ENCODE peak calls at places on chromosomes 12 and 14, in five cellular contexts. One of them, this sample, is unnamed.

GRCh38 chr14:35285168-35285990 is 6.8 kb upstream of the PSMA6 start:
- DNase-seq in EL: peak
- DNase-seq in T-helper 22 cell: no peak
- DNase-seq in activated T-cell treated with anti-CD3 and anti-CD28 coated beads for 24 hours: no peak
- DNase-seq in Caco-2: no peak
- DNase-seq in this sample: no peak

GRCh38 chr14:32022525-32022924 is 54.6 kb upstream of the ARHGAP5 start:
- DNase-seq in EL: no peak
- DNase-seq in T-helper 22 cell: no peak
- DNase-seq in Caco-2: no peak
- DNase-seq in activated T-cell treated with anti-CD3 and anti-CD28 coated beads for 24 hours: no peak
- DNase-seq in this sample: peak

GRCh38 chr12:107749094-107749493 is 11.8 kb downstream of the PRDM4 start:
- DNase-seq in Caco-2: no peak
- DNase-seq in T-helper 22 cell: no peak
- DNase-seq in EL: peak
- DNase-seq in activated T-cell treated with anti-CD3 and anti-CD28 coated beads for 24 hours: no peak
- DNase-seq in this sample: peak

GRCh38 chr12:129520736-129521135 is 383.1 kb downstream of the TMEM132D start:
- DNase-seq in activated T-cell treated with anti-CD3 and anti-CD28 coated beads for 24 hours: no peak
- DNase-seq in EL: no peak
- DNase-seq in T-helper 22 cell: no peak
- DNase-seq in Caco-2: no peak
- DNase-seq in this sample: peak

GRCh38 chr12:5047729-5048128 is 4.0 kb downstream of the KCNA5 start:
- DNase-seq in Caco-2: no peak
- DNase-seq in EL: no peak
- DNase-seq in activated T-cell treated with anti-CD3 and anti-CD28 coated beads for 24 hours: no peak
- DNase-seq in T-helper 22 cell: no peak
- DNase-seq in this sample: no peak

GRCh38 chr12:188910-189621 is 24.9 kb downstream of the SLC6A12 start:
- DNase-seq in EL: peak
- DNase-seq in Caco-2: peak
- DNase-seq in activated T-cell treated with anti-CD3 and anti-CD28 coated beads for 24 hours: peak
- DNase-seq in T-helper 22 cell: no peak
- DNase-seq in this sample: no peak

GRCh38 chr14:22978873-22979671 is 3.3 kb downstream of the AJUBA start:
- DNase-seq in EL: peak
- DNase-seq in activated T-cell treated with anti-CD3 and anti-CD28 coated beads for 24 hours: no peak
- DNase-seq in Caco-2: peak
- DNase-seq in T-helper 22 cell: no peak
- DNase-seq in this sample: peak

GRCh38 chr12:3336606-3337311 is 154.2 kb upstream of the PRMT8 start:
- DNase-seq in Caco-2: no peak
- DNase-seq in EL: no peak
- DNase-seq in activated T-cell treated with anti-CD3 and anti-CD28 coated beads for 24 hours: no peak
- DNase-seq in T-helper 22 cell: no peak
- DNase-seq in this sample: no peak

GRCh38 chr14:23358553-23359166 is 6.0 kb upstream of the SLC22A17 start:
- DNase-seq in EL: no peak
- DNase-seq in activated T-cell treated with anti-CD3 and anti-CD28 coated beads for 24 hours: no peak
- DNase-seq in Caco-2: no peak
- DNase-seq in T-helper 22 cell: no peak
- DNase-seq in this sample: no peak

GRCh38 chr14:46818147-46818546 is 166.6 kb upstream of the RPL10L start:
- DNase-seq in T-helper 22 cell: no peak
- DNase-seq in activated T-cell treated with anti-CD3 and anti-CD28 coated beads for 24 hours: no peak
- DNase-seq in EL: no peak
- DNase-seq in Caco-2: no peak
- DNase-seq in this sample: no peak

GRCh38 chr14:31090872-31091764 is 64.9 kb upstream of the STRN3 start:
- DNase-seq in T-helper 22 cell: no peak
- DNase-seq in EL: peak
- DNase-seq in activated T-cell treated with anti-CD3 and anti-CD28 coated beads for 24 hours: no peak
- DNase-seq in Caco-2: peak
- DNase-seq in this sample: peak